ENCODE peak calls at places on chromosomes 3 and 15, in eight cellular contexts. One of them, this sample, is unnamed. For H3K9me3, the result is how much of the 10 kb centered on the place peaks cover.

GRCh38 chr3:52313774-52314188 is 2.3 kb upstream of the DNAH1 start:
- DNase-seq in fibroblast of lung: peak
- DNase-seq in MM.1S: peak
- DNase-seq in heart right ventricle: peak
- DNase-seq in IMR-90: peak
- DNase-seq in neural progenitor cell: no peak
- DNase-seq in H9: no peak
- DNase-seq in prostate gland: no peak
- DNase-seq in this sample: no peak

GRCh38 chr15:99090938-99091337 is 13.9 kb upstream of the SYNM start:
- DNase-seq in fibroblast of lung: no peak
- DNase-seq in MM.1S: no peak
- DNase-seq in heart right ventricle: no peak
- DNase-seq in IMR-90: no peak
- DNase-seq in neural progenitor cell: no peak
- DNase-seq in H9: no peak
- DNase-seq in prostate gland: no peak
- DNase-seq in this sample: no peak

GRCh38 chr15:71526061-71526460 is 284.3 kb upstream of the NR2E3 start:
- DNase-seq in fibroblast of lung: no peak
- DNase-seq in MM.1S: no peak
- DNase-seq in heart right ventricle: no peak
- DNase-seq in IMR-90: peak
- DNase-seq in neural progenitor cell: peak
- DNase-seq in H9: no peak
- DNase-seq in prostate gland: no peak
- DNase-seq in this sample: no peak

GRCh38 chr15:48331796-48332641 is 790 bp downstream of the DUT start:
- DNase-seq in fibroblast of lung: no peak
- DNase-seq in MM.1S: peak
- DNase-seq in heart right ventricle: peak
- DNase-seq in IMR-90: peak
- DNase-seq in neural progenitor cell: peak
- DNase-seq in H9: peak
- DNase-seq in prostate gland: peak
- DNase-seq in this sample: peak

GRCh38 chr3:35486295-35486694 is 153.0 kb upstream of the ARPP21 start:
- DNase-seq in fibroblast of lung: no peak
- DNase-seq in MM.1S: no peak
- DNase-seq in heart right ventricle: no peak
- DNase-seq in IMR-90: no peak
- DNase-seq in neural progenitor cell: no peak
- DNase-seq in H9: no peak
- DNase-seq in prostate gland: no peak
- DNase-seq in this sample: no peak

GRCh38 chr3:41000471-41000870 is 198.8 kb upstream of the CTNNB1 start:
- DNase-seq in fibroblast of lung: no peak
- DNase-seq in MM.1S: no peak
- DNase-seq in heart right ventricle: peak
- DNase-seq in IMR-90: no peak
- DNase-seq in neural progenitor cell: no peak
- DNase-seq in H9: no peak
- DNase-seq in prostate gland: no peak
- DNase-seq in this sample: no peak

GRCh38 chr3:70531063-70531657 is 218.7 kb upstream of the MDFIC2 start:
- DNase-seq in fibroblast of lung: peak
- DNase-seq in MM.1S: no peak
- DNase-seq in heart right ventricle: no peak
- DNase-seq in IMR-90: peak
- DNase-seq in neural progenitor cell: peak
- DNase-seq in H9: no peak
- DNase-seq in prostate gland: no peak
- DNase-seq in this sample: no peak

GRCh38 chr15:74604983-74605809 is 10.4 kb upstream of the CLK3 start:
- DNase-seq in fibroblast of lung: no peak
- DNase-seq in MM.1S: no peak
- DNase-seq in heart right ventricle: no peak
- DNase-seq in IMR-90: no peak
- DNase-seq in neural progenitor cell: no peak
- DNase-seq in H9: no peak
- DNase-seq in prostate gland: no peak
- DNase-seq in this sample: no peak

GRCh38 chr15:83565553-83566159 is 88.3 kb upstream of the ADAMTSL3 start:
- DNase-seq in fibroblast of lung: peak
- DNase-seq in MM.1S: peak
- DNase-seq in heart right ventricle: no peak
- DNase-seq in IMR-90: peak
- DNase-seq in neural progenitor cell: peak
- DNase-seq in H9: no peak
- DNase-seq in prostate gland: no peak
- DNase-seq in this sample: no peak

GRCh38 chr3:158489181-158489580 is 81.8 kb upstream of the MLF1 start:
- DNase-seq in fibroblast of lung: no peak
- DNase-seq in MM.1S: no peak
- DNase-seq in heart right ventricle: no peak
- DNase-seq in IMR-90: no peak
- DNase-seq in neural progenitor cell: no peak
- DNase-seq in H9: no peak
- DNase-seq in prostate gland: no peak
- DNase-seq in this sample: no peak

GRCh38 chr15:39084683-39085530 is 496.0 kb upstream of the THBS1 start:
- DNase-seq in fibroblast of lung: peak
- DNase-seq in MM.1S: no peak
- DNase-seq in heart right ventricle: peak
- DNase-seq in IMR-90: peak
- DNase-seq in neural progenitor cell: no peak
- DNase-seq in H9: no peak
- DNase-seq in prostate gland: no peak
- DNase-seq in this sample: no peak

GRCh38 chr3:12115846-12116245 is 42.9 kb downstream of the TIMP4 start:
- DNase-seq in fibroblast of lung: no peak
- DNase-seq in MM.1S: no peak
- DNase-seq in heart right ventricle: no peak
- DNase-seq in IMR-90: no peak
- DNase-seq in neural progenitor cell: no peak
- DNase-seq in H9: no peak
- DNase-seq in prostate gland: no peak
- DNase-seq in this sample: no peak

GRCh38 chr15:35307026-35307425 is 221.9 kb upstream of the NANOGP8 start:
- DNase-seq in fibroblast of lung: no peak
- DNase-seq in MM.1S: no peak
- DNase-seq in heart right ventricle: no peak
- DNase-seq in IMR-90: no peak
- DNase-seq in neural progenitor cell: no peak
- DNase-seq in H9: no peak
- DNase-seq in prostate gland: no peak
- DNase-seq in this sample: no peak

GRCh38 chr3:78754066-78754743 is 1013.6 kb downstream of the ROBO1 start:
- DNase-seq in fibroblast of lung: peak
- DNase-seq in MM.1S: no peak
- DNase-seq in heart right ventricle: no peak
- DNase-seq in IMR-90: peak
- DNase-seq in neural progenitor cell: peak
- DNase-seq in H9: no peak
- DNase-seq in prostate gland: no peak
- DNase-seq in this sample: no peak

GRCh38 chr15:81531141-81531592 is 157.2 kb upstream of the TMC3 start:
- DNase-seq in fibroblast of lung: peak
- DNase-seq in MM.1S: no peak
- DNase-seq in heart right ventricle: peak
- DNase-seq in IMR-90: peak
- DNase-seq in neural progenitor cell: peak
- DNase-seq in H9: peak
- DNase-seq in prostate gland: no peak
- DNase-seq in this sample: no peak

GRCh38 chr3:5041315-5041714 is 62.1 kb downstream of the BHLHE40 start:
- DNase-seq in fibroblast of lung: no peak
- DNase-seq in MM.1S: no peak
- DNase-seq in heart right ventricle: no peak
- DNase-seq in IMR-90: no peak
- DNase-seq in neural progenitor cell: no peak
- DNase-seq in H9: no peak
- DNase-seq in prostate gland: no peak
- DNase-seq in this sample: no peak

GRCh38 chr3:181694805-181695660 is 16.7 kb upstream of the SOX2 start:
- DNase-seq in fibroblast of lung: no peak
- DNase-seq in MM.1S: no peak
- DNase-seq in heart right ventricle: peak
- DNase-seq in IMR-90: no peak
- DNase-seq in neural progenitor cell: peak
- DNase-seq in H9: peak
- DNase-seq in prostate gland: no peak
- DNase-seq in this sample: no peak

GRCh38 chr15:41341519-41341918 is 8.8 kb downstream of the NUSAP1 start:
- DNase-seq in fibroblast of lung: no peak
- DNase-seq in MM.1S: no peak
- DNase-seq in heart right ventricle: no peak
- DNase-seq in IMR-90: peak
- DNase-seq in neural progenitor cell: no peak
- DNase-seq in H9: no peak
- DNase-seq in prostate gland: no peak
- DNase-seq in this sample: no peak

GRCh38 chr3:195906865-195907729 is 1.3 kb downstream of the TNK2 start:
- DNase-seq in fibroblast of lung: no peak
- DNase-seq in MM.1S: peak
- DNase-seq in heart right ventricle: no peak
- DNase-seq in IMR-90: peak
- DNase-seq in neural progenitor cell: no peak
- DNase-seq in H9: no peak
- DNase-seq in prostate gland: peak
- DNase-seq in this sample: peak

GRCh38 chr15:62626903-62627302 is 415.6 kb upstream of the TPM1 start:
- DNase-seq in fibroblast of lung: peak
- DNase-seq in MM.1S: no peak
- DNase-seq in heart right ventricle: no peak
- DNase-seq in IMR-90: no peak
- DNase-seq in neural progenitor cell: no peak
- DNase-seq in H9: no peak
- DNase-seq in prostate gland: no peak
- DNase-seq in this sample: no peak

GRCh38 chr3:57354768-57355167 is 62.3 kb upstream of the ASB14 start:
- DNase-seq in fibroblast of lung: no peak
- DNase-seq in MM.1S: no peak
- DNase-seq in heart right ventricle: no peak
- DNase-seq in IMR-90: no peak
- DNase-seq in neural progenitor cell: no peak
- DNase-seq in H9: no peak
- DNase-seq in prostate gland: no peak
- DNase-seq in this sample: no peak

GRCh38 chr3:187013080-187013838 is 82.9 kb downstream of the ST6GAL1 start:
- DNase-seq in fibroblast of lung: peak
- DNase-seq in MM.1S: no peak
- DNase-seq in heart right ventricle: no peak
- DNase-seq in IMR-90: peak
- DNase-seq in neural progenitor cell: no peak
- DNase-seq in H9: no peak
- DNase-seq in prostate gland: no peak
- DNase-seq in this sample: no peak

GRCh38 chr3:173191611-173192010 is 50.6 kb upstream of the SPATA16 start:
- DNase-seq in fibroblast of lung: peak
- DNase-seq in MM.1S: no peak
- DNase-seq in heart right ventricle: no peak
- DNase-seq in IMR-90: peak
- DNase-seq in neural progenitor cell: peak
- DNase-seq in H9: no peak
- DNase-seq in prostate gland: no peak
- DNase-seq in this sample: no peak
- H3K9me3 ChIP-seq in fibroblast of lung: under half
- H3K9me3 ChIP-seq in MM.1S: under half
- H3K9me3 ChIP-seq in heart right ventricle: under half
- H3K9me3 ChIP-seq in IMR-90: under half
- H3K9me3 ChIP-seq in neural progenitor cell: under half
- H3K9me3 ChIP-seq in H9: under half
- H3K9me3 ChIP-seq in prostate gland: under half
- H3K9me3 ChIP-seq in this sample: under half

DNA sequence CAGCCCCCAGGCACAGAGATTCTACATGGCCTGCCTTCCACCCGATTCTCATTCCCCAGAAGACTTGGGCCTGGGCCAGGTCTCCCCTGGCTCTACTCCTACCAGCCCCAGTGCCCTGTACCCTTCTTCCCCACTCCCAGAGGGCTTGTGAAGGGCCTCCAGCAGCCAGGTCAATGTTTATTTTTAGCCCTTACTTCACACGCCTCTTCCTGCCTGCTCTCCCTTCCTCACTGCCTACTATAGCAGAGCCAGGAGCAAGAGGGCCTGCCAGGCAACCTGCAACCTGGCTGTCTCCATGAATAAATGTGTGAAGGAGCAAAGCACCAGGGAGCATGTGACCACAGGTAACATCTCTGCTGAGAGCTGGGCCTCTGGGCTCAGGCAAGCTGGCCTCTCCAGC is 26.4 kb upstream of the APEH start:
- DNase-seq in fibroblast of lung: no peak
- DNase-seq in MM.1S: no peak
- DNase-seq in heart right ventricle: peak
- DNase-seq in IMR-90: no peak
- DNase-seq in neural progenitor cell: no peak
- DNase-seq in H9: no peak
- DNase-seq in prostate gland: no peak
- DNase-seq in this sample: no peak
- H3K9me3 ChIP-seq in fibroblast of lung: under half
- H3K9me3 ChIP-seq in MM.1S: under half
- H3K9me3 ChIP-seq in heart right ventricle: under half
- H3K9me3 ChIP-seq in IMR-90: under half
- H3K9me3 ChIP-seq in neural progenitor cell: under half
- H3K9me3 ChIP-seq in H9: under half
- H3K9me3 ChIP-seq in prostate gland: under half
- H3K9me3 ChIP-seq in this sample: under half

DNA sequence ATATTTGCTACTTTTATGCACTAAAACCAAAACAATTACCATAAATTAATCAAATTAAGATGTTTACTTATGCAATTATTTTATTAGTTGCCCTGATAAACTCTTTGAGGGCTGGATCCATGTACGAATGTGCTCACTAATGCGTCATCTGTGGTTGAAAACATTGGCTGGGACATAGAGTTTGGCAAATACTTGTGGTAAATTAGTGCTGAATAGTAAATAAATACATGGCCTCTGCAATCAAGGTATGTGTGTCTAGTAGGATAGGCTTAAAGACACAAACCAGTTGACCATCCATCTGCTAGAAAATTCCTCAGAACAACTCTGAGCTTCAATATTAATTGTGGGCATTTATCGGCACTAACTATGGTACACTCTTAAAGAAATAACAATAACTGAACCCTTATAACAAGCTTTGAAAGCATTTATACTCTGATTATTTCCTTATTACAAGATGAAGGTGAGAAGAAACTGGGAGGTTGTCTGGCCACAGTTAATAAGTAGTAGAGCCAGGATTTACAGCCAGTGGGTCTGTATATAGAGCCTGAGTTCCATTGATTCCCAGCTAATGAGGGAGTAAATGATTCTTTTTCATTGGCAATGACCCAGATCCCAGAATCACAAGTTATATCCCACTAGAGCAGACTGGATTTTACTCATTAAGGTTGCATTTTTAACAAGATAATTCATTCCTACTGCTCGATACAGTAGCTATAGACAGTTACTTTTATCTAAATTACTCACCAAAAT is 169.5 kb upstream of the CNTN6 start:
- DNase-seq in fibroblast of lung: no peak
- DNase-seq in MM.1S: no peak
- DNase-seq in heart right ventricle: no peak
- DNase-seq in IMR-90: no peak
- DNase-seq in neural progenitor cell: no peak
- DNase-seq in H9: no peak
- DNase-seq in prostate gland: no peak
- DNase-seq in this sample: no peak
- H3K9me3 ChIP-seq in fibroblast of lung: under half
- H3K9me3 ChIP-seq in MM.1S: under half
- H3K9me3 ChIP-seq in heart right ventricle: under half
- H3K9me3 ChIP-seq in IMR-90: under half
- H3K9me3 ChIP-seq in neural progenitor cell: under half
- H3K9me3 ChIP-seq in H9: under half
- H3K9me3 ChIP-seq in prostate gland: under half
- H3K9me3 ChIP-seq in this sample: under half

GRCh38 chr3:190988102-190988501 is 125.6 kb upstream of the GMNC start:
- DNase-seq in fibroblast of lung: no peak
- DNase-seq in MM.1S: no peak
- DNase-seq in heart right ventricle: no peak
- DNase-seq in IMR-90: no peak
- DNase-seq in neural progenitor cell: no peak
- DNase-seq in H9: no peak
- DNase-seq in prostate gland: no peak
- DNase-seq in this sample: no peak
- H3K9me3 ChIP-seq in fibroblast of lung: under half
- H3K9me3 ChIP-seq in MM.1S: under half
- H3K9me3 ChIP-seq in heart right ventricle: under half
- H3K9me3 ChIP-seq in IMR-90: under half
- H3K9me3 ChIP-seq in neural progenitor cell: under half
- H3K9me3 ChIP-seq in H9: under half
- H3K9me3 ChIP-seq in prostate gland: under half
- H3K9me3 ChIP-seq in this sample: under half

This sample was measured in T-helper 17 cell.